ENCODE peak calls at places on chromosomes 16 and 17, in five cellular contexts. W is SJCRH30; P is HFF-Myc; L is activated T-cell treated with anti-CD3 and anti-CD28 coated beads, Interleukin-2, amount 50 U/mL, for 72 hours; O is NCI-H1092 treated with DMSO at 0.1 percent for 48 hours. U is an unnamed sample.

GRCh38 chr16:19967561-19967960 is 82.9 kb upstream of the GPRC5B start:
- DNase-seq in L (no peak), W (no peak), P (no peak), O (no peak), U (peak)

GRCh38 chr17:6138761-6139446 is 68.7 kb downstream of the WSCD1 start:
- DNase-seq in O (no peak), P (no peak), W (no peak), L (no peak), U (no peak)

GRCh38 chr17:44097110-44097810 is 26.2 kb downstream of the HDAC5 start:
- DNase-seq in P (peak), W (peak), O (no peak), L (no peak), U (no peak)

GRCh38 chr16:7055443-7055842 is 277.2 kb upstream of the RBFOX1 start:
- DNase-seq in W (peak), O (no peak), P (no peak), L (no peak), U (no peak)

GRCh38 chr17:29760279-29760721 is 137.6 kb upstream of the CORO6 start:
- DNase-seq in O (no peak), L (peak), P (no peak), W (peak), U (no peak)

GRCh38 chr17:80959330-80960036 is 32.2 kb upstream of the CHMP6 start:
- DNase-seq in W (peak), L (no peak), P (peak), O (peak), U (peak)

GRCh38 chr16:84749815-84750214 is 50.0 kb downstream of the USP10 start:
- DNase-seq in W (no peak), O (no peak), P (no peak), L (no peak), U (no peak)

GRCh38 chr17:44911133-44912001 is 3.9 kb downstream of the GFAP start:
- DNase-seq in L (peak), O (peak), W (peak), P (no peak), U (no peak)

GRCh38 chr17:40090234-40091111 is 9.9 kb downstream of the NR1D1 start:
- DNase-seq in W (no peak), O (peak), P (no peak), L (no peak), U (no peak)

GRCh38 chr17:74176546-74177001 is 26.9 kb upstream of the RPL38 start:
- DNase-seq in W (peak), O (peak), L (peak), P (no peak), U (no peak)

GRCh38 chr17:57295526-57296023 is 39.3 kb downstream of the MSI2 start:
- DNase-seq in P (no peak), W (peak), O (peak), L (no peak), U (no peak)

GRCh38 chr17:40307001-40307690 is 1.8 kb upstream of the RARA start:
- DNase-seq in P (no peak), L (no peak), W (peak), O (peak), U (peak)

GRCh38 chr17:82212331-82213250 is at the start of gene CCDC57:
- DNase-seq in W (peak), O (peak), P (no peak), L (peak), U (no peak)

GRCh38 chr17:77933777-77934398 is 24.6 kb upstream of the TNRC6C start:
- DNase-seq in O (no peak), L (no peak), P (no peak), W (no peak), U (no peak)

GRCh38 chr17:74097461-74098131 is 105.9 kb upstream of the RPL38 start:
- DNase-seq in L (no peak), O (no peak), W (no peak), P (no peak), U (no peak)

GRCh38 chr17:78706271-78706915 is 75.7 kb downstream of the CYTH1 start:
- DNase-seq in P (no peak), O (no peak), W (peak), L (no peak), U (no peak)

GRCh38 chr17:79028496-79029326 is 4.7 kb downstream of the C1QTNF1 start:
- DNase-seq in O (no peak), W (peak), L (no peak), P (no peak), U (no peak)

GRCh38 chr16:27718136-27718766 is 168.3 kb downstream of the KATNIP start:
- DNase-seq in L (no peak), W (no peak), P (no peak), O (no peak), U (no peak)

GRCh38 chr16:56549744-56550385 is 15.0 kb upstream of the MT4 start:
- DNase-seq in L (peak), W (no peak), O (no peak), P (no peak), U (no peak)

GRCh38 chr16:13957197-13958078 is 37.5 kb downstream of the ERCC4 start:
- DNase-seq in P (peak), O (peak), L (peak), W (peak), U (peak)

GRCh38 chr16:90016339-90016950 is 2.8 kb downstream of the DBNDD1 start:
- DNase-seq in O (no peak), L (no peak), P (no peak), W (no peak), U (no peak)

GRCh38 chr16:56848955-56849689 is 15.9 kb upstream of the SLC12A3 start:
- DNase-seq in L (no peak), P (peak), W (peak), O (peak), U (peak)

GRCh38 chr17:56913000-56913866 is 616 bp downstream of the TRIM25 start:
- DNase-seq in W (no peak), L (no peak), O (peak), P (no peak), U (no peak)

U was measured in retinal pigment epithelial cell.